ENCODE peak calls at places on chromosomes 2 and 18, in four cellular contexts. H is HFFc6; V is KBM-7; O is stimulated activated CD8-positive, alpha-beta memory T cell treated with anti-CD3 and anti-CD28 coated beads, Interleukin-2, amount 100 ng/mL, for 1 hour. N is an unnamed sample.
A peak's percentile ranks its signal among the peaks of the same experiment; 100 is the strongest.

GRCh38 chr2:28102455-28102874 is 211.9 kb downstream of the BABAM2 start:
- DNase-seq in H (peak; percentile 41), V (peak; percentile 14), O (no peak), N (peak; percentile 66)

GRCh38 chr2:170098626-170099312 is 79.2 kb upstream of the MYO3B start:
- DNase-seq in H (no peak), V (no peak), O (no peak), N (no peak)

GRCh38 chr2:239828192-239828972 is 196.8 kb downstream of the NDUFA10 start:
- DNase-seq in H (no peak), V (no peak), O (no peak), N (no peak)

GRCh38 chr2:102143450-102143985 is 972 bp downstream of the IL1R1 start:
- DNase-seq in H (no peak), V (no peak), O (no peak), N (peak; percentile 60)

GRCh38 chr18:40414155-40414754 is 1540.8 kb upstream of the PIK3C3 start:
- DNase-seq in H (no peak), V (no peak), O (no peak), N (no peak)

GRCh38 chr2:241863021-241863954 is 4.6 kb upstream of the PDCD1 start:
- DNase-seq in H (no peak), V (peak; percentile 25), O (no peak), N (peak; percentile 58)

GRCh38 chr2:227310756-227311110 is 14.3 kb upstream of the MFF start:
- DNase-seq in H (no peak), V (no peak), O (no peak), N (no peak)

GRCh38 chr18:52341617-52342381 is 1.8 kb downstream of the DCC start:
- DNase-seq in H (no peak), V (no peak), O (no peak), N (peak; percentile 18)

GRCh38 chr18:49500136-49500921 is 13.3 kb upstream of the C18orf32 start:
- DNase-seq in H (no peak), V (no peak), O (no peak), N (no peak)

GRCh38 chr2:1605659-1606400 is 138.5 kb downstream of the PXDN start:
- DNase-seq in H (peak; percentile 63), V (no peak), O (no peak), N (peak; percentile 59)

GRCh38 chr2:75565523-75566449 is 5.0 kb upstream of the EVA1A start:
- DNase-seq in H (peak; percentile 28), V (no peak), O (no peak), N (peak; percentile 65)

GRCh38 chr18:63366991-63367240 is at the start of gene KDSR:
- DNase-seq in H (no peak), V (no peak), O (no peak), N (no peak)

GRCh38 chr2:33122726-33123125 is 176.0 kb downstream of the LTBP1 start:
- DNase-seq in H (no peak), V (no peak), O (no peak), N (no peak)

GRCh38 chr2:238684362-238685326 is 163.2 kb upstream of the TWIST2 start:
- DNase-seq in H (peak; percentile 99), V (no peak), O (no peak), N (peak; percentile 93)

GRCh38 chr18:59846814-59847490 is 52.8 kb upstream of the PMAIP1 start:
- DNase-seq in H (peak; percentile 34), V (no peak), O (no peak), N (peak; percentile 74)

GRCh38 chr2:204036706-204037105 is 100.1 kb downstream of the ICOS start:
- DNase-seq in H (no peak), V (no peak), O (no peak), N (no peak)

GRCh38 chr2:170573660-170574059 is 141.5 kb upstream of the SP5 start:
- DNase-seq in H (no peak), V (no peak), O (no peak), N (no peak)

GRCh38 chr2:38524580-38524979 is 78.1 kb downstream of the HNRNPLL start:
- DNase-seq in H (no peak), V (no peak), O (no peak), N (no peak)

GRCh38 chr2:233056961-233057605 is 3.1 kb upstream of the INPP5D start:
- DNase-seq in H (no peak), V (no peak), O (no peak), N (no peak)

GRCh38 chr2:151102196-151102692 is 159.4 kb downstream of the RBM43 start:
- DNase-seq in H (no peak), V (no peak), O (no peak), N (no peak)

GRCh38 chr2:234257859-234258561 is 207.5 kb downstream of the SPP2 start:
- DNase-seq in H (peak; percentile 97), V (no peak), O (no peak), N (peak; percentile 93)

GRCh38 chr2:133171396-133172004 is 396.8 kb downstream of the NCKAP5 start:
- DNase-seq in H (peak; percentile 62), V (peak; percentile 72), O (no peak), N (peak; percentile 37)

GRCh38 chr18:7566587-7567486 is at the start of gene PTPRM:
- DNase-seq in H (peak; percentile 64), V (peak; percentile 66), O (no peak), N (peak; percentile 96)

GRCh38 chr2:228318218-228318617 is 136.7 kb upstream of the SPHKAP start:
- DNase-seq in H (peak; percentile 43), V (peak; percentile 2), O (no peak), N (peak; percentile 9)

GRCh38 chr2:143261986-143262784 is 133.0 kb downstream of the ARHGAP15 start:
- DNase-seq in H (no peak), V (peak; percentile 53), O (peak; percentile 3), N (no peak)

GRCh38 chr18:36089001-36089400 is 21.6 kb upstream of the RPRD1A start:
- DNase-seq in H (no peak), V (no peak), O (no peak), N (no peak)

GRCh38 chr2:144509001-144509545 is 10.8 kb downstream of the ZEB2 start:
- DNase-seq in H (no peak), V (peak; percentile 25), O (no peak), N (no peak)

GRCh38 chr2:81551040-81551634 is 1246.6 kb upstream of the LRRTM1 start:
- DNase-seq in H (no peak), V (no peak), O (no peak), N (no peak)

GRCh38 chr2:178386951-178387602 is 63.9 kb downstream of the PRKRA start:
- DNase-seq in H (no peak), V (no peak), O (no peak), N (no peak)

GRCh38 chr2:20593072-20594034 is 57.5 kb downstream of the HS1BP3 start:
- DNase-seq in H (peak; percentile 78), V (no peak), O (no peak), N (peak; percentile 63)

GRCh38 chr2:101699191-101699938 is 1.9 kb downstream of the MAP4K4 start:
- DNase-seq in H (no peak), V (peak; percentile 53), O (no peak), N (peak; percentile 24)

GRCh38 chr2:33518929-33519328 is 42.5 kb downstream of the RASGRP3 start:
- DNase-seq in H (peak; percentile 69), V (no peak), O (no peak), N (no peak)